ENCODE peak calls at places on chromosome 7, in four cellular contexts. N is left ventricle myocardium superior, B is fibroblast of villous mesenchyme, M is D341Med. Y is an unnamed sample.

GRCh38 chr7:50397320-50397970 is 52.7 kb downstream of the FIGNL1 start:
- DNase-seq in N (no peak), B (no peak), M (no peak), Y (peak; percentile 29)

GRCh38 chr7:134514663-134515062 is 12.7 kb upstream of the AKR1B10 start:
- DNase-seq in N (no peak), B (peak; percentile 82), M (peak; percentile 58), Y (no peak)

GRCh38 chr7:4145576-4145975 is 536.5 kb upstream of the FOXK1 start:
- DNase-seq in N (no peak), B (no peak), M (no peak), Y (no peak)

GRCh38 chr7:2641406-2642393 is 9.9 kb downstream of the TTYH3 start:
- DNase-seq in N (peak; percentile 95), B (peak; percentile 99), M (no peak), Y (no peak)

GRCh38 chr7:47404005-47404404 is 177.9 kb downstream of the TNS3 start:
- DNase-seq in N (no peak), B (no peak), M (no peak), Y (no peak)

GRCh38 chr7:87875151-87876039 is 765 bp downstream of the SLC25A40 start:
- DNase-seq in N (peak; percentile 50), B (peak; percentile 19), M (no peak), Y (peak; percentile 4)

GRCh38 chr7:128830231-128831177 is at the start of gene FLNC:
- DNase-seq in N (peak; percentile 80), B (peak; percentile 75), M (peak; percentile 65), Y (no peak)

GRCh38 chr7:1566687-1567081 is 3.1 kb downstream of the PSMG3 start:
- DNase-seq in N (peak; percentile 20), B (no peak), M (no peak), Y (no peak)

GRCh38 chr7:47982610-47983009 is 3.2 kb upstream of the HUS1 start:
- DNase-seq in N (no peak), B (no peak), M (no peak), Y (no peak)

GRCh38 chr7:16918288-16918895 is 36.6 kb upstream of the AGR3 start:
- DNase-seq in N (no peak), B (peak; percentile 66), M (peak; percentile 30), Y (no peak)

GRCh38 chr7:28835800-28836199 is 122.3 kb downstream of the TRIL start:
- DNase-seq in N (no peak), B (peak; percentile 68), M (no peak), Y (no peak)

GRCh38 chr7:1923409-1924053 is 253.5 kb downstream of the ELFN1 start:
- DNase-seq in N (peak; percentile 12), B (no peak), M (no peak), Y (no peak)

GRCh38 chr7:26460326-26460725 is 168.7 kb downstream of the SNX10 start:
- DNase-seq in N (no peak), B (no peak), M (no peak), Y (no peak)

GRCh38 chr7:128875523-128875948 is 12.9 kb downstream of the ATP6V1F start:
- DNase-seq in N (no peak), B (no peak), M (no peak), Y (no peak)

GRCh38 chr7:23076774-23077173 is 28.8 kb upstream of the KLHL7 start:
- DNase-seq in N (no peak), B (no peak), M (no peak), Y (no peak)

GRCh38 chr7:153017197-153017596 is 257.6 kb downstream of the ACTR3B start:
- DNase-seq in N (no peak), B (no peak), M (no peak), Y (no peak)

GRCh38 chr7:33916357-33917081 is 11.2 kb downstream of the BMPER start:
- DNase-seq in N (no peak), B (peak; percentile 28), M (no peak), Y (no peak)

GRCh38 chr7:102050864-102051460 is 233.5 kb downstream of the CUX1 start:
- DNase-seq in N (no peak), B (no peak), M (no peak), Y (no peak)

GRCh38 chr7:139230078-139230477 is 959 bp upstream of the UBN2 start:
- DNase-seq in N (no peak), B (no peak), M (no peak), Y (no peak)

GRCh38 chr7:112272921-112273561 is 66.5 kb downstream of the ZNF277 start:
- DNase-seq in N (no peak), B (peak; percentile 3), M (no peak), Y (no peak)

GRCh38 chr7:87287738-87288341 is 57.6 kb upstream of the CROT start:
- DNase-seq in N (no peak), B (no peak), M (no peak), Y (no peak)

GRCh38 chr7:128408709-128409434 is 910 bp downstream of the IMPDH1 start:
- DNase-seq in N (no peak), B (peak; percentile 66), M (peak; percentile 84), Y (no peak)

GRCh38 chr7:617614-618538 is 98.2 kb upstream of the PDGFA start:
- DNase-seq in N (no peak), B (no peak), M (no peak), Y (no peak)

GRCh38 chr7:91784469-91784868 is 96.0 kb downstream of the MTERF1 start:
- DNase-seq in N (no peak), B (peak; percentile 53), M (peak; percentile 27), Y (no peak)

GRCh38 chr7:86848226-86848625 is 204.5 kb downstream of the GRM3 start:
- DNase-seq in N (no peak), B (no peak), M (no peak), Y (no peak)

GRCh38 chr7:867001-867405 is 9.4 kb upstream of the GET4 start:
- DNase-seq in N (peak; percentile 86), B (peak; percentile 90), M (no peak), Y (no peak)

GRCh38 chr7:138226001-138226476 is 149.8 kb downstream of the AKR1D1 start:
- DNase-seq in N (no peak), B (peak; percentile 66), M (no peak), Y (no peak)

GRCh38 chr7:74479961-74480829 is 26.5 kb downstream of the GTF2IRD1 start:
- DNase-seq in N (peak; percentile 92), B (peak; percentile 91), M (peak; percentile 95), Y (no peak)

GRCh38 chr7:110157631-110158362 is 933.1 kb upstream of the LRRN3 start:
- DNase-seq in N (no peak), B (no peak), M (no peak), Y (no peak)

GRCh38 chr7:80740778-80741545 is 102.5 kb downstream of the CD36 start:
- DNase-seq in N (no peak), B (peak; percentile 41), M (no peak), Y (no peak)

GRCh38 chr7:16984346-16984745 is 102.6 kb upstream of the AGR3 start:
- DNase-seq in N (no peak), B (no peak), M (no peak), Y (no peak)

GRCh38 chr7:129370812-129371211 is 63.4 kb upstream of the STRIP2 start:
- DNase-seq in N (no peak), B (peak; percentile 13), M (no peak), Y (no peak)

GRCh38 chr7:150973571-150974451 is 4.3 kb downstream of the KCNH2 start:
- DNase-seq in N (peak; percentile 43), B (no peak), M (no peak), Y (peak; percentile 10)